ENCODE peak calls at places on chromosomes 11 and 22, in seven cellular contexts. One of them, this sample, is unnamed.
A peak's percentile ranks its signal among the peaks of the same experiment; 100 is the strongest.

GRCh38 chr11:14306481-14306880 is 52.5 kb downstream of the RRAS2 start:
- DNase-seq in tibial nerve: no peak
- DNase-seq in endothelial cell of umbilical vein: no peak
- DNase-seq in tibial artery: no peak
- DNase-seq in IMR-90: no peak
- DNase-seq in right lobe of liver: no peak
- DNase-seq in A549: no peak
- DNase-seq in this sample: no peak

GRCh38 chr11:126791446-126791845 is 209.1 kb downstream of the KIRREL3 start:
- DNase-seq in endothelial cell of umbilical vein: no peak
- DNase-seq in IMR-90: no peak
- DNase-seq in tibial nerve: no peak
- DNase-seq in right lobe of liver: no peak
- DNase-seq in A549: no peak
- DNase-seq in tibial artery: no peak
- DNase-seq in this sample: no peak

GRCh38 chr11:36186340-36186739 is 102.9 kb downstream of the COMMD9 start:
- DNase-seq in endothelial cell of umbilical vein: no peak
- DNase-seq in A549: no peak
- DNase-seq in tibial artery: no peak
- DNase-seq in tibial nerve: peak; percentile 19
- DNase-seq in right lobe of liver: no peak
- DNase-seq in IMR-90: peak; percentile 87
- DNase-seq in this sample: no peak

GRCh38 chr11:391117-392017 is 2.6 kb upstream of the PKP3 start:
- DNase-seq in endothelial cell of umbilical vein: no peak
- DNase-seq in tibial nerve: no peak
- DNase-seq in A549: no peak
- DNase-seq in tibial artery: no peak
- DNase-seq in right lobe of liver: no peak
- DNase-seq in IMR-90: no peak
- DNase-seq in this sample: no peak

GRCh38 chr11:83241291-83241946 is 44.7 kb downstream of the CCDC90B start:
- DNase-seq in A549: peak; percentile 64
- DNase-seq in IMR-90: peak; percentile 77
- DNase-seq in endothelial cell of umbilical vein: peak; percentile 74
- DNase-seq in tibial nerve: peak; percentile 67
- DNase-seq in tibial artery: no peak
- DNase-seq in right lobe of liver: no peak
- DNase-seq in this sample: peak; percentile 44

GRCh38 chr11:65779919-65780769 is 632 bp downstream of the AP5B1 start:
- DNase-seq in right lobe of liver: peak; percentile 83
- DNase-seq in tibial nerve: peak; percentile 56
- DNase-seq in IMR-90: peak; percentile 67
- DNase-seq in tibial artery: peak; percentile 88
- DNase-seq in A549: peak; percentile 76
- DNase-seq in endothelial cell of umbilical vein: peak; percentile 85
- DNase-seq in this sample: peak; percentile 82

GRCh38 chr11:37946155-37946766 is 1348.2 kb upstream of the RAG2 start:
- DNase-seq in A549: no peak
- DNase-seq in tibial nerve: no peak
- DNase-seq in tibial artery: no peak
- DNase-seq in right lobe of liver: no peak
- DNase-seq in endothelial cell of umbilical vein: peak; percentile 78
- DNase-seq in IMR-90: peak; percentile 27
- DNase-seq in this sample: no peak

GRCh38 chr11:26186389-26186788 is 145.5 kb upstream of the ANO3 start:
- DNase-seq in tibial artery: no peak
- DNase-seq in right lobe of liver: no peak
- DNase-seq in A549: no peak
- DNase-seq in IMR-90: no peak
- DNase-seq in tibial nerve: no peak
- DNase-seq in endothelial cell of umbilical vein: no peak
- DNase-seq in this sample: no peak

GRCh38 chr11:43920598-43921419 is 21.6 kb upstream of the C11orf96 start:
- DNase-seq in right lobe of liver: no peak
- DNase-seq in IMR-90: peak; percentile 100
- DNase-seq in tibial artery: peak; percentile 93
- DNase-seq in tibial nerve: peak; percentile 94
- DNase-seq in endothelial cell of umbilical vein: peak; percentile 96
- DNase-seq in A549: peak; percentile 95
- DNase-seq in this sample: peak; percentile 72

GRCh38 chr22:22818861-22819855 is 68.5 kb upstream of the IGLL5 start:
- DNase-seq in right lobe of liver: no peak
- DNase-seq in tibial nerve: no peak
- DNase-seq in tibial artery: no peak
- DNase-seq in A549: no peak
- DNase-seq in IMR-90: no peak
- DNase-seq in endothelial cell of umbilical vein: no peak
- DNase-seq in this sample: no peak

GRCh38 chr11:71255323-71255722 is 2.9 kb upstream of the SHANK2 start:
- DNase-seq in tibial nerve: no peak
- DNase-seq in tibial artery: no peak
- DNase-seq in IMR-90: no peak
- DNase-seq in right lobe of liver: no peak
- DNase-seq in A549: no peak
- DNase-seq in endothelial cell of umbilical vein: no peak
- DNase-seq in this sample: peak; percentile 71

GRCh38 chr22:30444632-30445437 is 19.3 kb downstream of the MTFP1 start:
- DNase-seq in endothelial cell of umbilical vein: peak; percentile 76
- DNase-seq in A549: peak; percentile 64
- DNase-seq in tibial artery: no peak
- DNase-seq in tibial nerve: peak; percentile 24
- DNase-seq in right lobe of liver: peak; percentile 62
- DNase-seq in IMR-90: peak; percentile 52
- DNase-seq in this sample: peak; percentile 57

GRCh38 chr22:19374410-19374809 is 57.1 kb downstream of the HIRA start:
- DNase-seq in endothelial cell of umbilical vein: no peak
- DNase-seq in right lobe of liver: no peak
- DNase-seq in IMR-90: no peak
- DNase-seq in tibial artery: no peak
- DNase-seq in tibial nerve: no peak
- DNase-seq in A549: no peak
- DNase-seq in this sample: no peak

GRCh38 chr22:36884314-36885158 is 23.7 kb downstream of the NCF4 start:
- DNase-seq in endothelial cell of umbilical vein: peak; percentile 88
- DNase-seq in right lobe of liver: no peak
- DNase-seq in tibial artery: no peak
- DNase-seq in tibial nerve: no peak
- DNase-seq in IMR-90: no peak
- DNase-seq in A549: no peak
- DNase-seq in this sample: no peak

GRCh38 chr11:65611028-65611757 is 2.8 kb downstream of the MAP3K11 start:
- DNase-seq in endothelial cell of umbilical vein: peak; percentile 90
- DNase-seq in tibial nerve: no peak
- DNase-seq in right lobe of liver: no peak
- DNase-seq in A549: no peak
- DNase-seq in tibial artery: peak; percentile 78
- DNase-seq in IMR-90: no peak
- DNase-seq in this sample: peak; percentile 62

GRCh38 chr11:59669611-59670009 is 773 bp upstream of the PATL1 start:
- DNase-seq in A549: no peak
- DNase-seq in endothelial cell of umbilical vein: no peak
- DNase-seq in right lobe of liver: peak; percentile 60
- DNase-seq in tibial artery: peak; percentile 73
- DNase-seq in tibial nerve: peak; percentile 31
- DNase-seq in IMR-90: peak; percentile 49
- DNase-seq in this sample: peak; percentile 32

GRCh38 chr22:36327922-36328551 is 59.7 kb downstream of the MYH9 start:
- DNase-seq in endothelial cell of umbilical vein: peak; percentile 54
- DNase-seq in IMR-90: peak; percentile 78
- DNase-seq in A549: no peak
- DNase-seq in tibial artery: peak; percentile 86
- DNase-seq in right lobe of liver: no peak
- DNase-seq in tibial nerve: no peak
- DNase-seq in this sample: no peak

GRCh38 chr11:56151376-56151775 is 8.7 kb downstream of the OR8K5 start:
- DNase-seq in IMR-90: no peak
- DNase-seq in endothelial cell of umbilical vein: no peak
- DNase-seq in tibial artery: no peak
- DNase-seq in right lobe of liver: no peak
- DNase-seq in A549: no peak
- DNase-seq in tibial nerve: no peak
- DNase-seq in this sample: no peak

GRCh38 chr11:86537541-86538222 is 134.7 kb downstream of the ME3 start:
- DNase-seq in endothelial cell of umbilical vein: peak; percentile 64
- DNase-seq in A549: no peak
- DNase-seq in tibial nerve: no peak
- DNase-seq in tibial artery: no peak
- DNase-seq in IMR-90: no peak
- DNase-seq in right lobe of liver: no peak
- DNase-seq in this sample: no peak

GRCh38 chr11:66595245-66595904 is 2.4 kb downstream of the CCS start:
- DNase-seq in IMR-90: peak; percentile 76
- DNase-seq in tibial artery: no peak
- DNase-seq in A549: no peak
- DNase-seq in tibial nerve: no peak
- DNase-seq in right lobe of liver: no peak
- DNase-seq in endothelial cell of umbilical vein: no peak
- DNase-seq in this sample: peak; percentile 33

GRCh38 chr11:17403977-17404759 is 15.7 kb upstream of the KCNJ11 start:
- DNase-seq in tibial nerve: no peak
- DNase-seq in IMR-90: no peak
- DNase-seq in tibial artery: no peak
- DNase-seq in right lobe of liver: no peak
- DNase-seq in A549: no peak
- DNase-seq in endothelial cell of umbilical vein: no peak
- DNase-seq in this sample: no peak
- H3K4me1 ChIP-seq in tibial nerve: peaks cover 8% of the 10 kb centered on the region
- H3K4me1 ChIP-seq in IMR-90: no peaks in the 10 kb centered on the region
- H3K4me1 ChIP-seq in tibial artery: no peaks in the 10 kb centered on the region
- H3K4me1 ChIP-seq in right lobe of liver: peaks cover 15% of the 10 kb centered on the region
- H3K4me1 ChIP-seq in A549: peaks cover 13% of the 10 kb centered on the region
- H3K4me1 ChIP-seq in endothelial cell of umbilical vein: peaks cover 5% of the 10 kb centered on the region
- H3K4me1 ChIP-seq in this sample: peaks cover 13% of the 10 kb centered on the region

DNA sequence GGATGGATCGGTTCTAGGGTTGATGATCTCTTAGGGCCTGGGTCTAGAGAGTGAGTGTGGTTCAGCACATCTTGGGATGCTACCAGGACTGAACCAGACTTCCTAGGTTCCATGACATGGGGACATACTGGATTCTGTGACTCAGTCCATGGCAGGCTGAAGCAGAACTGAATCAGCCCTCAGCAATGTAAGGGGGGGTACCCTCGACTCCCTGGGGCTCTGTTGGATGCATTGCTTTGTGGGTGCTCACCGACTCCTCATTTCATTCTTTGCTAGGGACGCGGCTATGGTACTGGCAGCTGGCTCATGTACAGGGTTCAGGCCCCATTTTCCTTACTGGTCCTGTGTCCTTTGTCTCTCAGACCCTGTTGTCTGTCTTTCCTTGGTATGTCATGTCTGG is 733 bp upstream of the GRAMD1B start:
- DNase-seq in tibial nerve: no peak
- DNase-seq in right lobe of liver: no peak
- DNase-seq in IMR-90: peak; percentile 86
- DNase-seq in A549: no peak
- DNase-seq in tibial artery: no peak
- DNase-seq in endothelial cell of umbilical vein: no peak
- DNase-seq in this sample: no peak
- H3K4me3 ChIP-seq in tibial nerve: no peak overlapping the region
- H3K4me3 ChIP-seq in right lobe of liver: no peak overlapping the region
- H3K4me3 ChIP-seq in IMR-90: peak overlapping the region; percentile 33
- H3K4me3 ChIP-seq in A549: peak overlapping the region; percentile 93
- H3K4me3 ChIP-seq in tibial artery: no peak overlapping the region
- H3K4me3 ChIP-seq in endothelial cell of umbilical vein: no peak overlapping the region
- H3K4me3 ChIP-seq in this sample: no peak overlapping the region

DNA sequence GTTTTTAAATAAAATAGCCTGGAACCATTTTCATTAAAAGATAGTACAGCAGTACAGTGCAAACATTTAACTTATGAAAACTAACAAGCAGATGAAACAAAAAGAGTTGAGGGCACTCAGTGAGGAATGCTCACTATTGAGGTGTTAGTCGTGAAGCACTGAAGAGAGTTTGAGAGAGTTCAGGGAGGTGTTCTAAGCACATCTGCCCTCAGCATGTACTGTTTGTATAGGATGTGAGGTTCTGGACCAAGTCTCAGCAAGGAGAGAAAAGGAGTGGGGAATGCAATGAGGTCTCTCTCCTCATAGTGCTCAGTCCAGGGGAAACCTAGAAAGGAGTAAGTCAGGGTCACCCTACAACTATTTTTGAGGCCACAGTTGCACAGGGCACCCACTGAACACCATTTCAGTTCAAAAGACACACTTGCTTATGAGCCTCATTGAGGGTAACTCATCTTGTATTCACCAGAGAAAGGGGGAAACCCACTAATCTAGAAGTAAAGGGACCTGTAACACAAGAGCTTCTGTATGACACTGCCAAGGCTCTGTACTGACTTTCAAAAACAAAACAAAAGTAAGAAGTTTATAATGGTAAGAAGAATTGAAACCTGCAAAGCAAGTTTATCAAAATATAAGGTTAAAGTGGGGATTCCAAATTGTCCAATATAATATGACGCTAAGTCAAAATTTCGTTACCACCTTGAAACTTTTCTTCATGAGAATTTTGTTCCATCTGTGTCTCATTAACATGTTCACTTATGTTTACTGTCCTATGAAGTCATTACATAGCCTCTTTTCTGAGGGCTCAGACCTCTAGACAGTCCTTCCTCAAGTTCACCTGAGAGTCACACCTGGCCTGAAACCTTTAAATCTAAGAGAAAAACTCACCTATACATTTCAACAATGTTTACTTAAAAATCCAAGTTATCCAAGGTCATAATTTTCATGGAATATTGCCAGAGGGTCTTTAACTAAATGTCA is 275.3 kb downstream of the ETS1 start:
- DNase-seq in tibial nerve: no peak
- DNase-seq in tibial artery: no peak
- DNase-seq in IMR-90: no peak
- DNase-seq in A549: no peak
- DNase-seq in endothelial cell of umbilical vein: no peak
- DNase-seq in right lobe of liver: no peak
- DNase-seq in this sample: no peak
- TF ChIP-seq CTCF in tibial nerve: no peak
- TF ChIP-seq CTCF in tibial artery: no peak
- TF ChIP-seq CTCF in IMR-90: no peak
- TF ChIP-seq CTCF in A549: no peak
- TF ChIP-seq CTCF in endothelial cell of umbilical vein: no peak
- TF ChIP-seq CTCF in right lobe of liver: no peak
- TF ChIP-seq CTCF in this sample: no peak

DNA sequence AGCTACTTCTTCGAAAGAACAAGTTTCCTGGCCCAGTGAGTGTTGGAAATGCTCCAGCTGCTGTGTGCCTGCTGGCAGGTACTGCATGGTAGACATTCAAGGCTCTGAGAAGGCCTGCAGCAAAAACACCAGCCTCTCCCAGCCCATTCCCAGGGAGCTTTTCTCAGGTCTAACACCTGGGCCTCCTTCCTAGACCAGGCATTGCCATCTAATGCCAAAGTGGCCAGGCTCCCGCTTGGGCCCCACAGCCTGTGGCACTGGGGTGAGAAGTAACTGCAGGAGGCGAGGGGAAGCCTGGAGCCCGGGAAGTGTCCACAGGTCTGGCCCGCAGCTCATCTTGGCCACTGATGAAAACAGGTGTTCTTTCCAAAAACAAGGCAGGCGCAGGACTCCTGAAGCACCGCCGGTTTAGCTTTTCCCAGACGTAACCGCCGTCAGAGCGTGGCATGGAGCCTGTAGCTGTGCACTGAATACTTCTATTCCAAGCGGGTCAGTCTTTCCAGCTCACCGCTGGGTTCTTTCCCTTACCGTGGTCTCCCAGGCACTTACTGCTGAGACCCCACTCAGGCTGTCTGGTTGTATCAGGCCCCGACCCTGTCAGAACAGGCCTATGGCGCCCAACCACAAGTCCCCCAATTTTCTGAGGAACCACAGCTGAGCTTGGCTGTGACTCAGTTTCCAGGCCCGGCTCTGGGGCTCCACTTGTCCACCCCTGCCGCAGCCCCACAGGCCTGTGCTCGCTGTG is 1.2 kb upstream of the TCIRG1 start:
- DNase-seq in tibial nerve: no peak
- DNase-seq in tibial artery: no peak
- DNase-seq in A549: no peak
- DNase-seq in endothelial cell of umbilical vein: no peak
- DNase-seq in IMR-90: no peak
- DNase-seq in right lobe of liver: peak; percentile 82
- DNase-seq in this sample: no peak
- H3K4me1 ChIP-seq in tibial nerve: peaks cover 50% of the 10 kb centered on the region
- H3K4me1 ChIP-seq in tibial artery: no peaks in the 10 kb centered on the region
- H3K4me1 ChIP-seq in A549: peaks cover 49% of the 10 kb centered on the region
- H3K4me1 ChIP-seq in endothelial cell of umbilical vein: peaks cover 20% of the 10 kb centered on the region
- H3K4me1 ChIP-seq in IMR-90: peaks cover 20% of the 10 kb centered on the region
- H3K4me1 ChIP-seq in right lobe of liver: peaks cover 44% of the 10 kb centered on the region
- H3K4me1 ChIP-seq in this sample: peaks cover 9% of the 10 kb centered on the region

This sample was measured in lung.